ENCODE peak calls at places on chromosome 14, in five cellular contexts. V is body of pancreas, H is ovary, A is NB4, R is choroid plexus epithelial cell. N is an unnamed sample.

GRCh38 chr14:42804146-42804545 is 1197.5 kb downstream of the LRFN5 start:
- DNase-seq in V (no peak), H (no peak), A (no peak), R (no peak), N (no peak)

GRCh38 chr14:75879031-75879430 is 102.8 kb downstream of the TGFB3 start:
- DNase-seq in V (no peak), H (no peak), A (no peak), R (peak; percentile 97), N (no peak)

GRCh38 chr14:95474486-95474885 is 42.0 kb downstream of the SYNE3 start:
- DNase-seq in V (no peak), H (no peak), A (no peak), R (no peak), N (no peak)

GRCh38 chr14:33377596-33378390 is 439.1 kb downstream of the NPAS3 start:
- DNase-seq in V (no peak), H (no peak), A (no peak), R (peak; percentile 12), N (no peak)

GRCh38 chr14:99234982-99235491 is 37.0 kb downstream of the BCL11B start:
- DNase-seq in V (no peak), H (no peak), A (peak; percentile 9), R (no peak), N (no peak)

GRCh38 chr14:61839452-61839851 is 77.2 kb downstream of the SNAPC1 start:
- DNase-seq in V (no peak), H (no peak), A (no peak), R (peak; percentile 40), N (no peak)

GRCh38 chr14:93536945-93537344 is 106.2 kb downstream of the UNC79 start:
- DNase-seq in V (no peak), H (no peak), A (peak; percentile 32), R (peak; percentile 14), N (no peak)

GRCh38 chr14:69247691-69248440 is 12.1 kb upstream of the GALNT16 start:
- DNase-seq in V (peak; percentile 26), H (peak; percentile 65), A (no peak), R (peak; percentile 94), N (no peak)

GRCh38 chr14:75095690-75096089 is 26.2 kb downstream of the ZC2HC1C start:
- DNase-seq in V (no peak), H (no peak), A (no peak), R (no peak), N (no peak)

GRCh38 chr14:73463411-73463810 is 5.1 kb upstream of the NUMB start:
- DNase-seq in V (peak; percentile 34), H (no peak), A (peak; percentile 99), R (peak; percentile 96), N (no peak)

GRCh38 chr14:75497701-75498100 is 24.6 kb upstream of the BATF start:
- DNase-seq in V (no peak), H (no peak), A (no peak), R (no peak), N (peak; percentile 64)

GRCh38 chr14:77026930-77027537 is 1.5 kb downstream of the IRF2BPL start:
- DNase-seq in V (peak; percentile 65), H (peak; percentile 65), A (peak; percentile 75), R (peak; percentile 84), N (no peak)

GRCh38 chr14:94974893-94975292 is 182.4 kb downstream of the DICER1 start:
- DNase-seq in V (peak; percentile 24), H (no peak), A (no peak), R (no peak), N (no peak)

GRCh38 chr14:73773441-73774243 is 59.5 kb upstream of the PNMA1 start:
- DNase-seq in V (no peak), H (no peak), A (no peak), R (no peak), N (no peak)

DNA sequence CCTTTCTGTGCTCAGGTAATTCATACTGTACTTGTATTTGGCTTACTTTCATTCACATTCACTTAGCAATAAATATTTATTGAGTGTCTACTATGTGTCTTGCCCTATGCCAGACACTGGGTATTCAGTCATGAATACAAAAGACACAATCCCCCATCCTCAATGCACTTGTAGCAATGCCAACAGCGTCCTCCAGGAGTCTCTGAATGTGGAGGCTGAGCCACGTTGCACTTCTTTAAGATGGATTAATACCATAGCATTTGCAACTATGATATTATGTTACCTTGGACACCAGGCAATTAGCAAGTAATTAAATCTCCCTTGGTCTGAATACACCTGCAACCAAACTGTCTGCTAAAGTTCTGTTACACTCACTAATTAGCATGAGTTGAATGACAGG is 58.8 kb downstream of the OTX2 start:
- DNase-seq in V (no peak), H (no peak), A (no peak), R (no peak), N (no peak)
- TF ChIP-seq CTCF in V (no peak), H (no peak), A (peak; percentile 6), R (no peak), N (no peak)

GRCh38 chr14:30034049-30034635 is 106.5 kb upstream of the PRKD1 start:
- DNase-seq in V (no peak), H (no peak), A (no peak), R (peak; percentile 4), N (no peak)
- TF ChIP-seq CTCF in V (no peak), H (no peak), A (no peak), R (no peak), N (no peak)

GRCh38 chr14:49679271-49679670 is 8.7 kb downstream of the POLE2 start:
- DNase-seq in V (no peak), H (no peak), A (no peak), R (no peak), N (no peak)

GRCh38 chr14:49673586-49673985 is 14.4 kb downstream of the POLE2 start:
- DNase-seq in V (no peak), H (no peak), A (no peak), R (no peak), N (no peak)

DNA sequence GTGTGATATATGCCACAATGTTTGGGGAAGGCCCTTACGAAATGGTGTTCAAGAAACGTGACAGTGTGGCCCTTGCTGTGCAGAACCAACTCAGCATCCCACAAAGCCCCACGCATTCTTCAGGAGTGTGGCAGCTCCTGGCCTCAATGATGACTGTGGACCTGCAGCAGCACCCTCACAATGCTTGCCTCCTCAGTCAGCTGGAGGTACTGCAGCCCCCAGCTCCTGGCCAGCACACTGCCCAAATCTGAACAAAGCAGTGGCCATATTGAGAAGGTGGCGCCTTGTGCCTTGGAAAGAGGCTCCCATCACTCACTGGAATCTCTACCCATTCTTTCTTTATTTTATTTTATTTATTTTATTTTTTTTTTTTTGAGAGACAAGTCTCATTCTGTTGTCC is 10.4 kb downstream of the POLE2 start:
- DNase-seq in V (no peak), H (no peak), A (no peak), R (peak; percentile 14), N (no peak)
- TF ChIP-seq CTCF in V (no peak), H (no peak), A (no peak), R (peak; percentile 38), N (peak; percentile 14)

GRCh38 chr14:63205281-63205575 is 985 bp downstream of the RHOJ start:
- DNase-seq in V (no peak), H (no peak), A (no peak), R (peak; percentile 20), N (no peak)

GRCh38 chr14:63204407-63205280 is at the start of gene RHOJ:
- DNase-seq in V (peak; percentile 7), H (peak; percentile 55), A (no peak), R (peak; percentile 50), N (no peak)

GRCh38 chr14:63205850-63206249 is 1.6 kb downstream of the RHOJ start:
- DNase-seq in V (no peak), H (no peak), A (no peak), R (no peak), N (no peak)

GRCh38 chr14:63203015-63203414 is 1.2 kb upstream of the RHOJ start:
- DNase-seq in V (no peak), H (no peak), A (no peak), R (no peak), N (no peak)

GRCh38 chr14:63203618-63204406 is 431 bp upstream of the RHOJ start:
- DNase-seq in V (peak; percentile 58), H (peak; percentile 80), A (peak; percentile 4), R (peak; percentile 94), N (peak; percentile 95)
- TF ChIP-seq CTCF in V (peak; percentile 6), H (no peak), A (no peak), R (peak; percentile 44), N (peak; percentile 44)

GRCh38 chr14:91365552-91365951 is 52.1 kb downstream of the CCDC88C start:
- DNase-seq in V (no peak), H (no peak), A (peak; percentile 60), R (no peak), N (no peak)

GRCh38 chr14:91361236-91361811 is 56.3 kb downstream of the CCDC88C start:
- DNase-seq in V (no peak), H (no peak), A (peak; percentile 99), R (peak; percentile 51), N (no peak)

GRCh38 chr14:91364524-91365270 is 52.9 kb downstream of the CCDC88C start:
- DNase-seq in V (no peak), H (no peak), A (no peak), R (no peak), N (no peak)

GRCh38 chr14:91366749-91367148 is 50.9 kb downstream of the CCDC88C start:
- DNase-seq in V (peak; percentile 55), H (no peak), A (no peak), R (no peak), N (no peak)

DNA sequence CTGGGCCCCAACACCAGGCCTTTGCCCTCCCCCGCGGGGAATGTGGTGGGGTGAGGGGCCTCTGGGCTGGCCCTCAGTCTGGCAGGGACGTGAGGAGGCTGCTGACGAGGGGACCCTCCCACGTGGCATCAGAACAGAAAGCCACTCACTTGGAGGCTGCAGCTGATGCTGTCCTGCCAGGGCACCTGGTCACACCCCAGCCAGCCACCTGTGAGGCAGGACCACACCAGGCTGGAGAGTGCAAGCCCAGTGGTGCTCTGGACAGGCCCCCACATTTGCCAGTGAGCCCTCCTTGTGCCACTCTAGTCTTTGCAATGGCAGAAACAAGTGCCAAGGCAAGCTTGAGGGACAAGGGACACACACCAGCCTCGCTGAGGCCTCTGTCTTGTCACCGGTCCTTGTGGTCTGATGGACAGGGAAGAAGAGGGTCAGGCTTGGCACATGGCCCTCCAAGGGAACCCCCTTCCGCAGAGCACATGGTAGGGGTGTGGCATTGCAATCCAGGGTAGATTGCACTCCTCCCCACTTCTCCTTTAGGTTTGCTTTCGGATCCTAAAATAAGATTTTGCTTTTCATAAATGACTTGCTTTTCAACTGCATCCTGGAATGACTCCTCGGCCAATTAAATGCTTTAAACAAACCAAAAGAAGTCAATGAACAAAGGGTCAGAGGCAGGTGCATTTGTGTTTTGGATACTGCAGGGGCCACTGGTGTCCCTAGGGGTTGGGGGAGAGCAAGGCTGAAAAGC is 53.7 kb downstream of the CCDC88C start:
- DNase-seq in V (no peak), H (no peak), A (peak; percentile 81), R (no peak), N (no peak)
- TF ChIP-seq CTCF in V (no peak), H (no peak), A (no peak), R (no peak), N (no peak)

GRCh38 chr14:104570869-104571635 is 8.5 kb upstream of the C14orf180 start:
- DNase-seq in V (no peak), H (no peak), A (no peak), R (no peak), N (no peak)
- TF ChIP-seq CTCF in V (no peak), H (no peak), A (no peak), R (no peak), N (no peak)